ENCODE peak calls at places on chromosome 6, in nine cellular contexts. I, R, V, K, F, O, N, B and G are unnamed samples. For H3K4me1, the result is how much of the 10 kb centered on the place peaks cover.

GRCh38 chr6:112199001-112199403 is 55.4 kb downstream of the LAMA4 start:
- DNase-seq in I (no peak), R (no peak), V (no peak), K (no peak), F (no peak), O (no peak), N (no peak), B (no peak), G (no peak)

GRCh38 chr6:52649521-52649920 is 21.4 kb upstream of the TMEM14A start:
- DNase-seq in I (no peak), R (no peak), V (no peak), K (no peak), F (no peak), O (no peak), N (no peak), B (no peak), G (no peak)

GRCh38 chr6:151009576-151009975 is 144.1 kb downstream of the MTHFD1L start:
- DNase-seq in I (no peak), R (no peak), V (no peak), K (no peak), F (no peak), O (no peak), N (no peak), B (no peak), G (no peak)

GRCh38 chr6:149454405-149454848 is 30.4 kb downstream of the ZC3H12D start:
- DNase-seq in I (peak), R (peak), V (peak), K (no peak), F (peak), O (no peak), N (peak), B (peak), G (peak)

GRCh38 chr6:43943099-43943766 is 173.2 kb downstream of the VEGFA start:
- DNase-seq in I (peak), R (no peak), V (no peak), K (no peak), F (no peak), O (no peak), N (no peak), B (no peak), G (no peak)

GRCh38 chr6:100458841-100459154 is 5.9 kb downstream of the SIM1 start:
- DNase-seq in I (no peak), R (no peak), V (no peak), K (no peak), F (no peak), O (no peak), N (no peak), B (no peak), G (no peak)

GRCh38 chr6:117947234-117947633 is 40.2 kb downstream of the SLC35F1 start:
- DNase-seq in I (no peak), R (no peak), V (no peak), K (no peak), F (no peak), O (no peak), N (no peak), B (no peak), G (no peak)

GRCh38 chr6:4861564-4861963 is 85.4 kb downstream of the CDYL start:
- DNase-seq in I (no peak), R (no peak), V (no peak), K (no peak), F (no peak), O (no peak), N (no peak), B (no peak), G (no peak)

GRCh38 chr6:112503210-112503609 is 156.1 kb downstream of the RFPL4B start:
- DNase-seq in I (no peak), R (no peak), V (no peak), K (no peak), F (no peak), O (no peak), N (no peak), B (no peak), G (no peak)

GRCh38 chr6:109964949-109965348 is 13.2 kb upstream of the GPR6 start:
- DNase-seq in I (no peak), R (no peak), V (no peak), K (no peak), F (no peak), O (no peak), N (no peak), B (no peak), G (no peak)

GRCh38 chr6:97289332-97289731 is 6.3 kb upstream of the MMS22L start:
- DNase-seq in I (no peak), R (no peak), V (no peak), K (no peak), F (no peak), O (no peak), N (no peak), B (no peak), G (no peak)

GRCh38 chr6:108655840-108656650 is 95.3 kb downstream of the FOXO3 start:
- DNase-seq in I (no peak), R (no peak), V (no peak), K (no peak), F (peak), O (no peak), N (peak), B (no peak), G (no peak)
- H3K4me1 ChIP-seq in I (under half), R (half or more), V (under half), K (under half), F (half or more), O (under half), N (under half), B (half or more), G (half or more)

GRCh38 chr6:24996145-24996836 is 60.5 kb upstream of the RIPOR2 start:
- DNase-seq in I (no peak), R (no peak), V (no peak), K (no peak), F (no peak), O (no peak), N (no peak), B (no peak), G (no peak)

GRCh38 chr6:24995270-24995669 is 59.5 kb upstream of the RIPOR2 start:
- DNase-seq in I (no peak), R (no peak), V (no peak), K (no peak), F (no peak), O (no peak), N (no peak), B (no peak), G (no peak)

GRCh38 chr6:24991748-24992467 is 56.1 kb upstream of the RIPOR2 start:
- DNase-seq in I (peak), R (peak), V (peak), K (peak), F (peak), O (peak), N (no peak), B (no peak), G (peak)

GRCh38 chr6:24997186-24997585 is 61.4 kb upstream of the RIPOR2 start:
- DNase-seq in I (no peak), R (no peak), V (no peak), K (no peak), F (no peak), O (no peak), N (no peak), B (no peak), G (no peak)

GRCh38 chr6:24994812-24995211 is 59.1 kb upstream of the RIPOR2 start:
- DNase-seq in I (no peak), R (no peak), V (no peak), K (no peak), F (no peak), O (no peak), N (no peak), B (no peak), G (no peak)
- TF ChIP-seq CTCF in I (no peak), R (no peak), V (no peak), K (no peak), F (no peak), O (no peak), N (no peak), B (no peak), G (no peak)

GRCh38 chr6:75612921-75613534 is 11.3 kb downstream of the SENP6 start:
- DNase-seq in I (no peak), R (no peak), V (no peak), K (no peak), F (no peak), O (no peak), N (no peak), B (no peak), G (no peak)
- H3K4me1 ChIP-seq in I (half or more), R (under half), V (under half), K (under half), F (half or more), O (under half), N (under half), B (under half), G (under half)

GRCh38 chr6:127186889-127187288 is 68.4 kb downstream of the RSPO3 start:
- DNase-seq in I (peak), R (peak), V (no peak), K (peak), F (peak), O (peak), N (no peak), B (no peak), G (peak)
- TF ChIP-seq CTCF in I (no peak), R (no peak), V (peak), K (peak), F (no peak), O (peak), N (no peak), B (peak), G (peak)

DNA sequence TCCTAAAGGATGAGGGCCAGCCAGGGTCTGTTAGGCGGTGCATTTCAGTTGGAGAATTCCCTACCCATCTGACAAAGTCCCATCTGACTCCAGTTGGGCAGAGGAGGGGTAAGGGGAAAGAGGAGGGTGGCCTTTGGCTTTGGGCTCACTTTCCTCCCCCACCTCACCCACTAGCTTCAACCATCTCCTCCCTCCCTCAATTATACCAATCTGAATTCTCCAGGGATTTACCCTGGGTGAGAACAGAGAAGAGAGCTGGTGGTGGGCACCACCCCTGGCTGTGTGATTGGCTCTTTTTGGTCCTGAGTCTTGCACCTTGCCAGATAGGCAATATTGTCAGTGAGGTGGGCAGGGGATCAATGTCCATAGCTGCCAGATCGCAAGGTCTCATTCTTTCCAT is 3.2 kb downstream of the HMGA1 start:
- DNase-seq in I (peak), R (no peak), V (no peak), K (no peak), F (no peak), O (no peak), N (no peak), B (no peak), G (no peak)
- H3K4me1 ChIP-seq in I (under half), R (under half), V (under half), K (under half), F (under half), O (half or more), N (under half), B (under half), G (under half)